ENCODE peak calls at places on chromosomes 11 and 22, in seven cellular contexts. R is A549, J is stomach, A is sigmoid colon, G is tibial nerve, E is suprapubic skin, V is ovary. I is an unnamed sample.

GRCh38 chr11:127106142-127106541 is 105.6 kb upstream of the KIRREL3 start:
- DNase-seq in R (no peak), J (no peak), A (no peak), G (no peak), E (no peak), V (no peak), I (no peak)

GRCh38 chr11:61752117-61752924 is at the start of gene MYRF:
- DNase-seq in R (no peak), J (peak), A (no peak), G (no peak), E (no peak), V (peak), I (peak)

GRCh38 chr11:12729941-12730340 is 55.7 kb downstream of the TEAD1 start:
- DNase-seq in R (no peak), J (no peak), A (no peak), G (no peak), E (no peak), V (no peak), I (no peak)

GRCh38 chr22:33210129-33210784 is 152.1 kb upstream of the SYN3 start:
- DNase-seq in R (peak), J (no peak), A (no peak), G (no peak), E (no peak), V (no peak), I (peak)

GRCh38 chr11:103295704-103296103 is 186.5 kb downstream of the DYNC2H1 start:
- DNase-seq in R (peak), J (no peak), A (no peak), G (no peak), E (no peak), V (no peak), I (no peak)

GRCh38 chr11:34830648-34831047 is 85.5 kb downstream of the APIP start:
- DNase-seq in R (no peak), J (no peak), A (no peak), G (no peak), E (no peak), V (no peak), I (no peak)

GRCh38 chr11:108825381-108825780 is 160.5 kb downstream of the DDX10 start:
- DNase-seq in R (no peak), J (no peak), A (no peak), G (no peak), E (no peak), V (no peak), I (no peak)

GRCh38 chr11:113722934-113723333 is 16.8 kb upstream of the TMPRSS5 start:
- DNase-seq in R (no peak), J (no peak), A (no peak), G (no peak), E (no peak), V (no peak), I (no peak)

GRCh38 chr11:86669424-86669823 is 3.0 kb downstream of the ME3 start:
- DNase-seq in R (no peak), J (no peak), A (no peak), G (no peak), E (no peak), V (no peak), I (no peak)

GRCh38 chr11:116176484-116177005 is 596.2 kb downstream of the BUD13 start:
- DNase-seq in R (no peak), J (no peak), A (no peak), G (no peak), E (no peak), V (no peak), I (no peak)

GRCh38 chr11:116172156-116172555 is 600.6 kb downstream of the BUD13 start:
- DNase-seq in R (no peak), J (no peak), A (no peak), G (no peak), E (no peak), V (no peak), I (no peak)

GRCh38 chr11:116173506-116173905 is 599.3 kb downstream of the BUD13 start:
- DNase-seq in R (no peak), J (no peak), A (no peak), G (no peak), E (no peak), V (no peak), I (no peak)

GRCh38 chr11:116175707-116176106 is 597.1 kb downstream of the BUD13 start:
- DNase-seq in R (no peak), J (no peak), A (no peak), G (no peak), E (no peak), V (no peak), I (no peak)

GRCh38 chr11:116173946-116174911 is 598.6 kb downstream of the BUD13 start:
- DNase-seq in R (no peak), J (no peak), A (no peak), G (no peak), E (no peak), V (no peak), I (no peak)
- TF ChIP-seq EP300 in R (no peak), J (no peak), A (no peak), G (no peak), E (no peak), V (no peak), I (no peak)

DNA sequence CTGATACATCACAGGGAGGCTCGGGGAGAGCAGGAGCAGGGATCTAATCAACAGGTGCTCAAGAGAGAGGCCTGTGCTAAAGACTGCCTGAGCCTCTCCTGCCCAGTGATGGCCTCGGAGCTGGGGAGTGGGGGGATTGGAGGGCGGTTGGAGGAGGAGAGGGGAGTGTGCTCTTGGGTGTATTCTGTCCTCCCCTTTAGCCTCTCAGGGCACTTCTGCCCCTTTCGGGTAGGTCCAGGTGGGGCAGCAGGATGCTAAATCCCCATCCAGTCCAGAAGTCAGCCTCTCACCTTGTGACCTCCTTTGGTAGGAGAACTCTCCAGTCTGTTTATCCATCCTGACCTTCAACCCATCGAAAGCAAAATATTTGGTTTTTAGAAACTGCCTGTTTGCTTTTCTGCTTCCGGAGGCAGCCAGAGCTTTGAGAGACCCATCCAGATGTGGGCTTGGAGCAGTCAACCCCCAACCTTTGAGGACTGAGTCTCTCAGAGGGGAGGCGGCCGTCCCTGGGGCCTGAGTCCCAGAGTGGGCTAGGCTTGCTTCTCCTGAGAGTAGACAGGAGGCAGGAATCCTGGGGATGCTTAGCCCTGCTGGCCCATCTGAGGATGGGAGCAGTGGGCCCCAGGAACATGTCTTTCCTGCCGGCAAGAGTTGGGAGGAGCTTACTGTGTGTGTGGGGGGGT is 105.2 kb upstream of the SYT13 start:
- DNase-seq in R (no peak), J (no peak), A (peak), G (no peak), E (no peak), V (no peak), I (no peak)
- H3K27ac ChIP-seq in R (no peak), J (no peak), A (no peak), G (no peak), E (no peak), V (no peak), I (peak)

GRCh38 chr22:50613291-50613981 is 12.8 kb downstream of the MAPK8IP2 start:
- DNase-seq in R (no peak), J (peak), A (no peak), G (no peak), E (no peak), V (peak), I (peak)
- TF ChIP-seq POLR2A in R (no peak), J (no peak), A (no peak), G (no peak), E (no peak), V (no peak), I (peak)

GRCh38 chr11:27414644-27415043 is 51.6 kb upstream of the CCDC34 start:
- DNase-seq in R (no peak), J (no peak), A (no peak), G (no peak), E (no peak), V (no peak), I (no peak)
- TF ChIP-seq EP300 in R (no peak), J (no peak), A (no peak), G (no peak), E (no peak), V (no peak), I (no peak)

GRCh38 chr11:6253196-6253595 is 6.4 kb upstream of the CCKBR start:
- DNase-seq in R (no peak), J (no peak), A (no peak), G (no peak), E (no peak), V (no peak), I (no peak)

GRCh38 chr11:6248248-6248647 is 9.4 kb downstream of the CNGA4 start:
- DNase-seq in R (no peak), J (no peak), A (no peak), G (no peak), E (no peak), V (no peak), I (no peak)

GRCh38 chr11:6249822-6250555 is 9.6 kb upstream of the CCKBR start:
- DNase-seq in R (peak), J (peak), A (no peak), G (no peak), E (peak), V (peak), I (peak)

GRCh38 chr11:6251990-6252473 is 7.6 kb upstream of the CCKBR start:
- DNase-seq in R (no peak), J (peak), A (no peak), G (no peak), E (no peak), V (peak), I (peak)

GRCh38 chr11:6251120-6251733 is 8.4 kb upstream of the CCKBR start:
- DNase-seq in R (peak), J (peak), A (peak), G (peak), E (no peak), V (peak), I (peak)
- H3K27ac ChIP-seq in R (no peak), J (peak), A (no peak), G (no peak), E (no peak), V (peak), I (peak)

GRCh38 chr11:1855886-1856265 is 3.0 kb downstream of the LSP1 start:
- DNase-seq in R (no peak), J (no peak), A (no peak), G (no peak), E (no peak), V (no peak), I (no peak)

GRCh38 chr11:1856306-1857005 is 3.6 kb downstream of the LSP1 start:
- DNase-seq in R (no peak), J (no peak), A (no peak), G (no peak), E (no peak), V (no peak), I (no peak)

GRCh38 chr11:1853376-1854131 is 670 bp downstream of the LSP1 start:
- DNase-seq in R (no peak), J (no peak), A (no peak), G (no peak), E (no peak), V (no peak), I (no peak)

GRCh38 chr11:1854132-1854948 is 1.5 kb downstream of the LSP1 start:
- DNase-seq in R (no peak), J (no peak), A (no peak), G (no peak), E (no peak), V (no peak), I (no peak)

GRCh38 chr11:1854949-1855885 is 2.3 kb downstream of the LSP1 start:
- DNase-seq in R (no peak), J (no peak), A (no peak), G (no peak), E (no peak), V (no peak), I (no peak)
- TF ChIP-seq POLR2A in R (no peak), J (no peak), A (no peak), G (no peak), E (no peak), V (no peak), I (no peak)

GRCh38 chr11:66408488-66409214 is 12.2 kb upstream of the NPAS4 start:
- DNase-seq in R (peak), J (peak), A (peak), G (peak), E (peak), V (peak), I (peak)
- TF ChIP-seq EP300 in R (no peak), J (peak), A (peak), G (peak), E (no peak), V (peak), I (peak)

I was measured in transverse colon.